ENCODE peak calls at places on chromosomes 6 and 20, in four cellular contexts. Y, T, R and J are unnamed samples.

GRCh38 chr20:36854343-36855240 is 21.3 kb upstream of the TLDC2 start:
- DNase-seq in Y (no peak), T (no peak), R (peak; percentile 80), J (no peak)

GRCh38 chr6:77264970-77265369 is 198.3 kb downstream of the HTR1B start:
- DNase-seq in R (no peak), Y (no peak), T (no peak), J (no peak)

GRCh38 chr6:47651505-47651944 is 46.9 kb upstream of the ADGRF4 start:
- DNase-seq in Y (no peak), T (no peak), R (peak; percentile 16), J (no peak)

GRCh38 chr6:47047479-47048411 is 5.6 kb upstream of the ADGRF1 start:
- DNase-seq in Y (no peak), T (peak; percentile 60), R (peak; percentile 74), J (peak; percentile 12)

GRCh38 chr6:40299666-40300065 is 287.5 kb downstream of the LRFN2 start:
- DNase-seq in T (no peak), Y (no peak), R (no peak), J (no peak)

GRCh38 chr20:40320612-40321011 is 368.4 kb downstream of the MAFB start:
- DNase-seq in R (no peak), T (no peak), Y (no peak), J (no peak)

GRCh38 chr20:43849496-43850197 is 65.0 kb upstream of the TOX2 start:
- DNase-seq in T (peak; percentile 34), R (peak; percentile 67), Y (no peak), J (no peak)

GRCh38 chr6:105431226-105431625 is 28.3 kb upstream of the PREP start:
- DNase-seq in T (no peak), R (peak; percentile 40), Y (no peak), J (no peak)

GRCh38 chr6:30814137-30815084 is 69.9 kb upstream of the DDR1 start:
- DNase-seq in R (peak; percentile 91), Y (peak; percentile 52), T (no peak), J (peak; percentile 51)

GRCh38 chr6:5679696-5680494 is 326.8 kb downstream of the NRN1 start:
- DNase-seq in Y (no peak), T (no peak), R (no peak), J (no peak)

GRCh38 chr6:41719796-41720620 is 15.4 kb downstream of the TFEB start:
- DNase-seq in Y (no peak), T (no peak), R (no peak), J (no peak)

GRCh38 chr20:64131406-64131805 is 24.0 kb upstream of the NPBWR2 start:
- DNase-seq in R (no peak), Y (no peak), T (no peak), J (no peak)

GRCh38 chr6:26097268-26097875 is 10.1 kb downstream of the HFE start:
- DNase-seq in T (peak; percentile 62), R (peak; percentile 52), Y (peak; percentile 66), J (peak; percentile 71)

GRCh38 chr20:17621229-17621968 is 51.5 kb downstream of the DSTN start:
- DNase-seq in R (no peak), T (peak; percentile 31), Y (no peak), J (no peak)

GRCh38 chr6:21587182-21587924 is 6.2 kb upstream of the SOX4 start:
- DNase-seq in Y (no peak), R (peak; percentile 43), T (peak; percentile 82), J (no peak)

GRCh38 chr6:104728444-104728843 is 131.3 kb downstream of the HACE1 start:
- DNase-seq in T (no peak), Y (no peak), R (no peak), J (no peak)

GRCh38 chr20:58740356-58741308 is 48.0 kb downstream of the NPEPL1 start:
- DNase-seq in R (no peak), T (no peak), Y (no peak), J (no peak)

GRCh38 chr6:98843274-98844243 is 9.2 kb downstream of the POU3F2 start:
- DNase-seq in Y (no peak), R (no peak), T (peak; percentile 71), J (no peak)

GRCh38 chr6:73152998-73153757 is 72.1 kb downstream of the KHDC1L start:
- DNase-seq in R (no peak), Y (no peak), T (no peak), J (no peak)

GRCh38 chr6:44960898-44961297 is 367.2 kb upstream of the RUNX2 start:
- DNase-seq in Y (no peak), R (no peak), T (no peak), J (no peak)

GRCh38 chr6:148273962-148274752 is 68.5 kb upstream of the SASH1 start:
- DNase-seq in R (no peak), Y (no peak), T (no peak), J (no peak)

GRCh38 chr20:61813791-61814190 is 251.9 kb downstream of the TAF4 start:
- DNase-seq in T (no peak), R (no peak), Y (no peak), J (no peak)

GRCh38 chr6:61622601-61623000 is 663.4 kb downstream of the KHDRBS2 start:
- DNase-seq in T (no peak), Y (no peak), R (no peak), J (no peak)

GRCh38 chr6:16240618-16241320 is 2.4 kb downstream of the GMPR start:
- DNase-seq in R (no peak), Y (no peak), T (no peak), J (no peak)